ENCODE peak calls at places on chromosomes 3 and 15, in eight cellular contexts. P is fibroblast of villous mesenchyme, K is A549, Y is foreskin keratinocyte, N is GM13977, S is right lobe of liver, U is AG09309, L is ovary. G is an unnamed sample.

GRCh38 chr15:33699145-33699544 is 269.2 kb upstream of the CHRM5 start:
- DNase-seq in P (no peak), K (no peak), Y (no peak), N (no peak), S (no peak), U (no peak), L (no peak), G (no peak)

GRCh38 chr3:129560931-129561594 is 18.1 kb downstream of the H1-8 start:
- DNase-seq in P (peak), K (no peak), Y (no peak), N (no peak), S (peak), U (peak), L (peak), G (peak)

GRCh38 chr3:25587526-25587925 is 77.2 kb downstream of the TOP2B start:
- DNase-seq in P (peak), K (no peak), Y (no peak), N (no peak), S (no peak), U (no peak), L (no peak), G (no peak)

GRCh38 chr15:97691799-97692198 is 268.7 kb upstream of the ARRDC4 start:
- DNase-seq in P (no peak), K (no peak), Y (peak), N (no peak), S (no peak), U (no peak), L (no peak), G (no peak)

GRCh38 chr15:33735637-33736247 is 232.6 kb upstream of the CHRM5 start:
- DNase-seq in P (peak), K (peak), Y (no peak), N (peak), S (no peak), U (no peak), L (no peak), G (peak)

GRCh38 chr3:45887759-45888511 is 1.6 kb downstream of the CCR9 start:
- DNase-seq in P (no peak), K (no peak), Y (no peak), N (no peak), S (no peak), U (no peak), L (no peak), G (no peak)

GRCh38 chr15:90560229-90560771 is 30.6 kb downstream of the CRTC3 start:
- DNase-seq in P (peak), K (no peak), Y (peak), N (no peak), S (no peak), U (peak), L (no peak), G (no peak)

GRCh38 chr15:95557226-95558046 is 773.1 kb upstream of the NR2F2 start:
- DNase-seq in P (peak), K (peak), Y (peak), N (no peak), S (no peak), U (peak), L (no peak), G (peak)

GRCh38 chr3:150811984-150812383 is 49.0 kb upstream of the SIAH2 start:
- DNase-seq in P (no peak), K (no peak), Y (no peak), N (no peak), S (no peak), U (no peak), L (no peak), G (no peak)

GRCh38 chr15:64232400-64232799 is 69.6 kb upstream of the PPIB start:
- DNase-seq in P (no peak), K (peak), Y (no peak), N (no peak), S (no peak), U (no peak), L (no peak), G (no peak)

GRCh38 chr15:68795298-68795848 is 25.3 kb downstream of the ANP32A start:
- DNase-seq in P (peak), K (no peak), Y (peak), N (peak), S (peak), U (no peak), L (peak), G (peak)

GRCh38 chr3:126678691-126679317 is 23.9 kb upstream of the TXNRD3 start:
- DNase-seq in P (no peak), K (no peak), Y (no peak), N (no peak), S (no peak), U (no peak), L (no peak), G (no peak)

GRCh38 chr15:77506311-77507150 is 85.8 kb downstream of the HMG20A start:
- DNase-seq in P (no peak), K (no peak), Y (no peak), N (no peak), S (peak), U (no peak), L (peak), G (no peak)

GRCh38 chr3:89107461-89108035 is at the start of gene EPHA3:
- DNase-seq in P (peak), K (peak), Y (peak), N (peak), S (peak), U (peak), L (peak), G (peak)

GRCh38 chr15:26628071-26628470 is 144.8 kb downstream of the GABRB3 start:
- DNase-seq in P (no peak), K (peak), Y (no peak), N (no peak), S (no peak), U (no peak), L (no peak), G (no peak)

GRCh38 chr3:155676252-155676981 is 68.5 kb downstream of the PLCH1 start:
- DNase-seq in P (peak), K (no peak), Y (peak), N (no peak), S (no peak), U (no peak), L (peak), G (no peak)

GRCh38 chr3:159263750-159264561 is 462.1 kb downstream of the MFSD1 start:
- DNase-seq in P (peak), K (peak), Y (peak), N (peak), S (no peak), U (no peak), L (no peak), G (peak)

GRCh38 chr3:159271799-159272512 is 470.1 kb downstream of the MFSD1 start:
- DNase-seq in P (no peak), K (no peak), Y (no peak), N (no peak), S (no peak), U (no peak), L (no peak), G (no peak)

GRCh38 chr3:159265705-159266104 is 463.9 kb downstream of the MFSD1 start:
- DNase-seq in P (no peak), K (no peak), Y (no peak), N (no peak), S (no peak), U (no peak), L (no peak), G (no peak)

DNA sequence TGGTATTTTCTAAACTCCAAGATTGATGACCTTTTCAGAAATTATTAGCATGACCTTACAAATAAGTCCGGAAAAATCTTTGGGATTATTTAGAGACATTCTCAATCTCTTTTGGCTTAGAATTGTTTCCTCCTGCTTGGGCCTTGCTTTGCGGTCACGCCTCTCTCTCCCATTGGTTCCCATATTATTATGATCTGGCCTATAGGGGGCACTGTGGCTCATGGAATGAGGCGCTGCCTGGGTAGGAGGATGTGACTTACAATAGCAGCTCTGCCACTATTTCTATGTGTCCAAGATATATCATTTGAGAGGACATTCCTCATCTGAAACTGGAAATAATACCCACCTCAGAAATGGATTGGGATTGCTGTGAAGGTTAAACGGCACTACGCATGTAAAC is 464.9 kb downstream of the MFSD1 start:
- DNase-seq in P (no peak), K (peak), Y (peak), N (no peak), S (no peak), U (no peak), L (no peak), G (peak)
- TF ChIP-seq CTCF in P (peak), K (peak), Y (peak), N (peak), S (peak), U (peak), L (no peak), G (peak)

GRCh38 chr15:58311551-58311950 is 120.2 kb upstream of the LIPC start:
- DNase-seq in P (no peak), K (no peak), Y (no peak), N (no peak), S (no peak), U (no peak), L (no peak), G (no peak)

GRCh38 chr15:58313304-58313703 is 118.5 kb upstream of the LIPC start:
- DNase-seq in P (no peak), K (no peak), Y (no peak), N (no peak), S (no peak), U (no peak), L (no peak), G (no peak)

GRCh38 chr15:58308742-58309355 is 122.9 kb upstream of the LIPC start:
- DNase-seq in P (no peak), K (no peak), Y (no peak), N (no peak), S (no peak), U (no peak), L (no peak), G (no peak)

GRCh38 chr15:58307313-58307961 is 124.4 kb upstream of the LIPC start:
- DNase-seq in P (peak), K (no peak), Y (peak), N (no peak), S (no peak), U (peak), L (no peak), G (no peak)

GRCh38 chr15:58309993-58310928 is 121.5 kb upstream of the LIPC start:
- DNase-seq in P (no peak), K (no peak), Y (no peak), N (no peak), S (peak), U (no peak), L (no peak), G (no peak)
- TF ChIP-seq CTCF in P (no peak), K (no peak), Y (no peak), N (no peak), S (no peak), U (no peak), L (no peak), G (no peak)

GRCh38 chr3:87673132-87673531 is 385.7 kb downstream of the CGGBP1 start:
- DNase-seq in P (no peak), K (no peak), Y (no peak), N (no peak), S (no peak), U (no peak), L (no peak), G (no peak)

GRCh38 chr3:87674397-87675161 is 384.2 kb downstream of the CGGBP1 start:
- DNase-seq in P (no peak), K (no peak), Y (no peak), N (peak), S (no peak), U (no peak), L (no peak), G (no peak)
- TF ChIP-seq CTCF in P (no peak), K (no peak), Y (no peak), N (no peak), S (no peak), U (no peak), L (no peak), G (no peak)

GRCh38 chr3:36814071-36814717 is 49.8 kb upstream of the DCLK3 start:
- DNase-seq in P (no peak), K (no peak), Y (no peak), N (no peak), S (no peak), U (no peak), L (no peak), G (no peak)

GRCh38 chr3:36812240-36812639 is 47.9 kb upstream of the DCLK3 start:
- DNase-seq in P (no peak), K (no peak), Y (no peak), N (no peak), S (no peak), U (no peak), L (no peak), G (no peak)

GRCh38 chr3:36813320-36813719 is 49.0 kb upstream of the DCLK3 start:
- DNase-seq in P (no peak), K (no peak), Y (peak), N (no peak), S (no peak), U (no peak), L (no peak), G (no peak)

GRCh38 chr3:36815375-36815774 is 51.0 kb upstream of the DCLK3 start:
- DNase-seq in P (no peak), K (no peak), Y (no peak), N (no peak), S (no peak), U (no peak), L (no peak), G (no peak)

DNA sequence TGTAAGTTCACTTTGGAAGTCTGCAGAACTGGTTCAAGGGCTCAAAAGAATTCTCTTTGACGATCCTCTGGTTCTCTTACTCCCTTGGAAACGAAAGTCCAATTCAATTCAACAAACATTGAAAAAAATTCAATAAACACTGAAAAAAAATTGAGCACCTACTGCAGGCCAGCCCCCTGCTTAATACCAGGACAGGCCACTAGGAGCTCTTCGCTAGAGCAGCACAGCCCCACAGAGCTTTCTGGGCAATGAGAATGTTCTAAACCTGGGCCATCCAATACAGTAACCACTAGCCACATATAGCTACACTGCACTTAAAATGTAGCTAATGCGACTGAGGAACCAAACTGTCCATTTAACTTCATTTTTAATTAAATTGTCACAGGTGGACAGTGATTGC is 50.4 kb upstream of the DCLK3 start:
- DNase-seq in P (no peak), K (no peak), Y (no peak), N (no peak), S (no peak), U (no peak), L (no peak), G (no peak)
- TF ChIP-seq CTCF in P (peak), K (no peak), Y (peak), N (no peak), S (no peak), U (peak), L (no peak), G (peak)

GRCh38 chr3:107661447-107662108 is 138.8 kb downstream of the BBX start:
- DNase-seq in P (peak), K (no peak), Y (no peak), N (no peak), S (no peak), U (no peak), L (no peak), G (no peak)

GRCh38 chr3:107662109-107662477 is 139.3 kb downstream of the BBX start:
- DNase-seq in P (peak), K (no peak), Y (no peak), N (no peak), S (no peak), U (no peak), L (no peak), G (no peak)

GRCh38 chr3:107662586-107662985 is 139.8 kb downstream of the BBX start:
- DNase-seq in P (peak), K (no peak), Y (no peak), N (no peak), S (no peak), U (no peak), L (no peak), G (no peak)

GRCh38 chr3:107657971-107658370 is 135.2 kb downstream of the BBX start:
- DNase-seq in P (peak), K (no peak), Y (no peak), N (no peak), S (no peak), U (no peak), L (no peak), G (no peak)

DNA sequence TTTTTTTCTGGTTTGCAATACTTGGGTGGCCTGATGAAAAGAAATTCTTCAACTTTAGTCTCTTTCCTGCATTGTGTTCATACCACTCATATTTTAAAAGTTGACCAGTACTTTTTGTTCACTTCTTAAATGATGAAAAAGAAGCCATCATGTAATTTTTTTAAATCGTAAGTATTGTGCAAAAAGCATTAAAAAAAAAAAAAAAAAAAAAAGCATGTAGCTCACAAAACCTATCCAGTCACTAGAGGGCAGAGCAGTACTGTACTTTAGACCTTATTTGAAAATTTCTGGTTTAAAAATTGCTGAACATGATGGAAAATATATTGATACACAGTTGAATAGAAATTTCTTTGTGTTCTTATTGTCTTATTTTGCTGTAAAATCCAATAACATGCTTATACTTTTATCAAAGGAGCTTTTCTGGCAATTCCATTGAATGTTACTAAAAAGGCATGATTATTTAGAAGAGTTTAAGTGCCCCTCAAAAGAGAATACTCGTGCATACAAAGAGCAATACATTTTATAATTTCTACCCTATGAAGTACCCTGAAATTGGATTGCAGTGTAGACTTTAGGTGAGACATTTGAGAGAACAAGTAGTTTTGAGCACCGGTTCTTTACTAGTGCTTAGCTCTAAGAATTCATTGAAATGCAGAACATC is 137.7 kb downstream of the BBX start:
- DNase-seq in P (peak), K (no peak), Y (no peak), N (no peak), S (no peak), U (peak), L (no peak), G (no peak)
- TF ChIP-seq CTCF in P (peak), K (peak), Y (peak), N (peak), S (peak), U (peak), L (peak), G (peak)

GRCh38 chr3:71376911-71377310 is 206.6 kb downstream of the FOXP1 start:
- DNase-seq in P (no peak), K (no peak), Y (no peak), N (no peak), S (no peak), U (no peak), L (no peak), G (no peak)

GRCh38 chr3:71376499-71376898 is 207.0 kb downstream of the FOXP1 start:
- DNase-seq in P (no peak), K (no peak), Y (no peak), N (no peak), S (no peak), U (no peak), L (no peak), G (no peak)

GRCh38 chr3:71380096-71380495 is 203.4 kb downstream of the FOXP1 start:
- DNase-seq in P (no peak), K (peak), Y (no peak), N (no peak), S (no peak), U (no peak), L (no peak), G (no peak)

GRCh38 chr3:71374582-71374981 is 208.9 kb downstream of the FOXP1 start:
- DNase-seq in P (no peak), K (no peak), Y (no peak), N (no peak), S (no peak), U (no peak), L (no peak), G (no peak)

DNA sequence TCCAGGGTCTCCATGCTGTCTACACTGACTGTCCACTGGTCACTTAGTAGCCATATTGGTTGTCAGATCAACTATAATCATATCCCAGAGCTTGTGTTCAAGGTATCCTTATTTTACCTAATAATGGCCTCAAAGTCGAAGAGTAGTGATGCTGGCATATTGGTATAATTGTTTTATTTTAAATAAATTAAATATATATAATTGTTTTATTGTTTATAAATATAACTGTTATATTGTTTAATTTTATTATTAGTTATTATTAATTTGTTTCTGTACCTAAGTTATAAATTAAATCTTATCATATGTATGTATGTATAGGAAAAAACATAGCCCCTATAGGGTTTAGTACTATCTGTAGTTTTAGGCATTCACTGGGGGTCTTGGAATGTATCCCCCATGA is 205.0 kb downstream of the FOXP1 start:
- DNase-seq in P (no peak), K (no peak), Y (no peak), N (no peak), S (no peak), U (no peak), L (no peak), G (no peak)
- TF ChIP-seq CTCF in P (no peak), K (no peak), Y (no peak), N (no peak), S (no peak), U (no peak), L (no peak), G (no peak)

GRCh38 chr15:52154896-52155865 is 36.0 kb downstream of the GNB5 start:
- DNase-seq in P (no peak), K (no peak), Y (no peak), N (no peak), S (no peak), U (no peak), L (no peak), G (no peak)
- TF ChIP-seq CTCF in P (no peak), K (no peak), Y (no peak), N (no peak), S (no peak), U (no peak), L (no peak), G (no peak)

G was measured in nephron progenitor cell.